ENCODE peak calls at places on chromosomes 16 and 17, in six cellular contexts. U is stimulated activated CD4-positive, alpha-beta T cell treated with anti-CD3 and anti-CD28 coated beads, Interleukin-1b, Interleukin-23, amount 100 ng/mL, for 24 hours; E is activated naive CD4-positive, alpha-beta T cell treated with Interleukin-2 at 50 U/mL for 16 hours; F is stimulated activated CD8-positive, alpha-beta memory T cell treated with anti-CD3 and anti-CD28 coated beads, Interleukin-12 subunit alpha, Interleukin-12 subunit beta, amount 100 ng/mL, for 4 hours; I is lower leg skin; T is NCI-H1105 treated with DMSO at 0.1 percent for 48 hours. K is an unnamed sample.

GRCh38 chr17:77475012-77475976 is 334.5 kb downstream of the SEC14L1 start:
- DNase-seq in T (no peak), U (no peak), I (no peak), E (peak), F (peak), K (no peak)

GRCh38 chr17:82795615-82796014 is 43.8 kb downstream of the TBCD start:
- DNase-seq in T (no peak), F (no peak), E (no peak), U (no peak), I (no peak), K (no peak)

GRCh38 chr17:5705081-5705875 is 121.0 kb upstream of the NLRP1 start:
- DNase-seq in E (no peak), F (no peak), I (no peak), T (no peak), U (no peak), K (no peak)

GRCh38 chr17:72456026-72456569 is 335.3 kb downstream of the SOX9 start:
- DNase-seq in T (no peak), U (no peak), I (no peak), E (no peak), F (no peak), K (no peak)

GRCh38 chr17:57899822-57900221 is 50.0 kb upstream of the MRPS23 start:
- DNase-seq in E (no peak), I (no peak), F (no peak), U (no peak), T (no peak), K (no peak)

GRCh38 chr16:11725457-11725856 is 17.2 kb downstream of the TXNDC11 start:
- DNase-seq in F (no peak), E (no peak), I (no peak), U (no peak), T (no peak), K (no peak)

GRCh38 chr16:89138513-89138795 is 33.1 kb upstream of the CDH15 start:
- DNase-seq in U (no peak), I (no peak), F (no peak), T (no peak), E (no peak), K (no peak)

GRCh38 chr17:42282478-42283080 is 5.7 kb upstream of the STAT5A start:
- DNase-seq in E (no peak), T (no peak), U (no peak), I (no peak), F (no peak), K (no peak)

GRCh38 chr17:74863420-74864296 is 4.0 kb upstream of the GRIN2C start:
- DNase-seq in E (no peak), U (no peak), T (no peak), F (no peak), I (no peak), K (no peak)

GRCh38 chr17:2198917-2199316 is 104.7 kb downstream of the SMG6 start:
- DNase-seq in I (no peak), F (no peak), T (no peak), E (no peak), U (no peak), K (no peak)

GRCh38 chr16:21720533-21720932 is 56.8 kb downstream of the OTOA start:
- DNase-seq in E (no peak), F (no peak), I (no peak), U (no peak), T (no peak), K (no peak)

GRCh38 chr16:11913425-11914079 is 2.2 kb downstream of the GSPT1 start:
- DNase-seq in F (no peak), T (no peak), U (no peak), E (peak), I (no peak), K (no peak)

GRCh38 chr16:1511662-1512061 is 18.5 kb downstream of the TELO2 start:
- DNase-seq in U (no peak), E (no peak), F (no peak), T (no peak), I (no peak), K (no peak)

GRCh38 chr16:84585472-84585871 is 32.4 kb downstream of the COTL1 start:
- DNase-seq in F (no peak), I (no peak), T (no peak), U (no peak), E (no peak), K (no peak)

GRCh38 chr17:8572767-8573166 is 57.8 kb downstream of the MYH10 start:
- DNase-seq in T (no peak), I (no peak), U (no peak), E (no peak), F (no peak), K (no peak)

GRCh38 chr16:58426095-58426494 is 33.8 kb downstream of the GINS3 start:
- DNase-seq in U (no peak), I (no peak), E (no peak), F (peak), T (no peak), K (no peak)

GRCh38 chr17:73895157-73895556 is 250.9 kb upstream of the SDK2 start:
- DNase-seq in T (no peak), E (no peak), I (no peak), F (no peak), U (no peak), K (no peak)

GRCh38 chr16:68374961-68375660 is 64.3 kb downstream of the PRMT7 start:
- DNase-seq in U (no peak), E (no peak), I (no peak), F (no peak), T (no peak), K (no peak)

GRCh38 chr17:56833023-56833811 is 503 bp downstream of the C17orf67 start:
- DNase-seq in E (peak), U (peak), T (peak), F (peak), I (peak), K (peak)